ENCODE peak calls at places on chromosomes 7 and 10, in four cellular contexts. One of them, this sample, is unnamed.

GRCh38 chr7:99740573-99741437 is 5.8 kb upstream of the CYP3A7 start:
- DNase-seq in lung: no peak
- DNase-seq in GM12865: no peak
- DNase-seq in AG09309: peak; percentile 54
- DNase-seq in this sample: no peak

GRCh38 chr10:111990734-111991133 is 192.8 kb downstream of the GPAM start:
- DNase-seq in lung: no peak
- DNase-seq in GM12865: no peak
- DNase-seq in AG09309: no peak
- DNase-seq in this sample: no peak

GRCh38 chr7:95088536-95088935 is 181.1 kb downstream of the PPP1R9A start:
- DNase-seq in lung: no peak
- DNase-seq in GM12865: no peak
- DNase-seq in AG09309: no peak
- DNase-seq in this sample: no peak

GRCh38 chr7:132239422-132239994 is 336.8 kb downstream of the PLXNA4 start:
- DNase-seq in lung: no peak
- DNase-seq in GM12865: no peak
- DNase-seq in AG09309: no peak
- DNase-seq in this sample: no peak

GRCh38 chr10:90398551-90398950 is 459.3 kb downstream of the HTR7 start:
- DNase-seq in lung: no peak
- DNase-seq in GM12865: no peak
- DNase-seq in AG09309: no peak
- DNase-seq in this sample: no peak

GRCh38 chr7:147053761-147054160 is 937.2 kb downstream of the CNTNAP2 start:
- DNase-seq in lung: no peak
- DNase-seq in GM12865: no peak
- DNase-seq in AG09309: no peak
- DNase-seq in this sample: no peak

GRCh38 chr7:106190589-106191330 is 78.6 kb upstream of the SYPL1 start:
- DNase-seq in lung: no peak
- DNase-seq in GM12865: no peak
- DNase-seq in AG09309: no peak
- DNase-seq in this sample: no peak

GRCh38 chr10:102796407-102797176 is 40.6 kb downstream of the CYP17A1 start:
- DNase-seq in lung: peak; percentile 70
- DNase-seq in GM12865: peak; percentile 71
- DNase-seq in AG09309: no peak
- DNase-seq in this sample: peak; percentile 68

GRCh38 chr7:115574676-115575291 is 455.8 kb downstream of the TFEC start:
- DNase-seq in lung: no peak
- DNase-seq in GM12865: no peak
- DNase-seq in AG09309: no peak
- DNase-seq in this sample: no peak

GRCh38 chr7:43905209-43905946 is 1.0 kb downstream of the URGCP start:
- DNase-seq in lung: no peak
- DNase-seq in GM12865: no peak
- DNase-seq in AG09309: no peak
- DNase-seq in this sample: peak; percentile 37

GRCh38 chr10:12448729-12449391 is 99.5 kb downstream of the CAMK1D start:
- DNase-seq in lung: peak; percentile 46
- DNase-seq in GM12865: peak; percentile 84
- DNase-seq in AG09309: peak; percentile 71
- DNase-seq in this sample: no peak

GRCh38 chr7:47557986-47558670 is 23.8 kb downstream of the TNS3 start:
- DNase-seq in lung: no peak
- DNase-seq in GM12865: no peak
- DNase-seq in AG09309: no peak
- DNase-seq in this sample: no peak

GRCh38 chr10:132546567-132547420 is 9.2 kb downstream of the INPP5A start:
- DNase-seq in lung: no peak
- DNase-seq in GM12865: no peak
- DNase-seq in AG09309: no peak
- DNase-seq in this sample: peak; percentile 73

GRCh38 chr7:30502470-30503251 is 2.0 kb downstream of the GGCT start:
- DNase-seq in lung: no peak
- DNase-seq in GM12865: no peak
- DNase-seq in AG09309: no peak
- DNase-seq in this sample: no peak

DNA sequence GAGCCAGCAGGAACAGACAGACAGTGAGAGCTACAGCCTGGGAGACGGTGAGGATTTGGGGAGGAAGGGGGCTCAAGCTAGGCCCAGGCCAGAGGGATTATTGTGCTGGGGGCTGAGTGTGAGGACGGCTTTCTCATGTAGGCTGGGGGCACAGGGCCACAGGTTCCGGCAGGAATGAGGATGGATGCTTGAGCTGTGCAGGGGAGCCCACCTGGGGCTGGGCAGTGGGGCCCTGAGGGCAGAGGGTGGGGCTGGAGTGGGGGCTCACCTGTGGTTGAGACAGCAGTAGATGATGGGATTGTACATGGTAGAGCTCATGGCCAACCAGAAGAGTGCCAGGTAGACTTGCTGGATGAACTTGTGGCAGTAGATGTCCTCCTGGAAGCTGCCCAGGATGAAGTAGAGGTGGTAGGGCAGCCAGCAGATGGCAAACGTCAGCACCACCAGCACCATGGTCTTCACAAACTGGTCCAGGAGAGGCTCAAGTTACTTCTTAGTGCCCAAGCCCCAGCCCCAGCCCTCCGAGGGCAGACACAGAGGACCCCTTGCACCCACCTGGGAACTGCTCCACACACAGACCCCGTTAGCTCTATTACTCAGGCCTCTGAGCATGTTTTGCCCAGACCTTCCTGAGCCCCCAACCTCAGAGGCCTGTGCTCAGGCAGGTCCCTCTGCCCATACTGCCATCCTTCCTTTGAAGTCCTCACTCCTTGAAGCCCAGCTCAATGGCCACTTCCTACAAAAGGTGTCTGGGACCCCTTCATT is 9.7 kb downstream of the TACR2 start:
- DNase-seq in lung: no peak
- DNase-seq in GM12865: no peak
- DNase-seq in AG09309: no peak
- DNase-seq in this sample: no peak
- TF ChIP-seq CTCF in lung: no peak
- TF ChIP-seq CTCF in GM12865: no peak
- TF ChIP-seq CTCF in AG09309: no peak
- TF ChIP-seq CTCF in this sample: no peak

GRCh38 chr10:104328636-104328915 is 9.7 kb downstream of the ITPRIP start:
- DNase-seq in lung: no peak
- DNase-seq in GM12865: no peak
- DNase-seq in AG09309: no peak
- DNase-seq in this sample: no peak
- H3K4me3 ChIP-seq in lung: no peak overlapping the region
- H3K4me3 ChIP-seq in GM12865: no peak overlapping the region
- H3K4me3 ChIP-seq in AG09309: peak overlapping the region; percentile 26
- H3K4me3 ChIP-seq in this sample: no peak overlapping the region

DNA sequence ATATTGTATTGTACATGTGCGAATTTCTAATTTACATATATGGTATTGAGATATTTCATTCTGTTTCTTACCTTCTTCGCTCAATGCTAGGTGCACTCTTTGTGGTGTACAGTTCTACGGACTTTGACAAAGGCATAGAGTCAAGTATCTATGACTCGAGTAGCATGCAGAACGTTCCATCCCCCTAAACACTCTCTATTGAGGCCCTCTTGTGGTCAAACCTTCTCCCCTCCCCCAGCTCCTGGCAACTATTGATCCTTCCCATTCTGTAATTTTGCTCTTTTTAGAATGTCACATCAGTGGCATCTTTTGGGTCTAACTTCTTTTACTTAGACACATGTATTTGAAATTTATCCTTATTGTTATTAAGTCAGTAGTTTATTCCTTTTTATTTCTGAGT is 30.7 kb upstream of the GDF10 start:
- DNase-seq in lung: no peak
- DNase-seq in GM12865: no peak
- DNase-seq in AG09309: no peak
- DNase-seq in this sample: no peak
- TF ChIP-seq CTCF in lung: no peak
- TF ChIP-seq CTCF in GM12865: no peak
- TF ChIP-seq CTCF in AG09309: peak; percentile 16
- TF ChIP-seq CTCF in this sample: peak; percentile 33

DNA sequence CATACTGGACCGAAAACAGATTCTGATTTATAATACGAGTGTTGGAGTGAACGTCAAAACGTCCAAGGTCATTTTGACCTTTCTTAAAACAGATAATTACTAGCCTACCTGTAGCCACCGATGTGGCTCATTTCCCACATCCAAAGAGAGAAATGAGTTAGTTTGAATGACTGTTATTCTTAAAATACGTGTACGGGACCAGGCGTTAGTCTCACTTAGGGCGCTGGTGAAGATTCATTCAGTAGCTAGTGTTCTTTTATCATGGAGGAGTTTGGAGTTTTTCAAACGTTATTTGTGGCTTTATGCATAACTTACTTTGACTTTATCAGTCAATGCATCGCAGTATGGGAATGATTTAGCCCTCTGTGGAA is 1.4 kb downstream of the BICC1 start:
- DNase-seq in lung: no peak
- DNase-seq in GM12865: no peak
- DNase-seq in AG09309: no peak
- DNase-seq in this sample: no peak
- H3K4me3 ChIP-seq in lung: no peak overlapping the region
- H3K4me3 ChIP-seq in GM12865: no peak overlapping the region
- H3K4me3 ChIP-seq in AG09309: peak overlapping the region; percentile 94
- H3K4me3 ChIP-seq in this sample: peak overlapping the region; percentile 1

GRCh38 chr7:158733762-158734494 is 29.3 kb upstream of the NCAPG2 start:
- DNase-seq in lung: peak; percentile 17
- DNase-seq in GM12865: no peak
- DNase-seq in AG09309: no peak
- DNase-seq in this sample: no peak
- TF ChIP-seq CTCF in lung: no peak
- TF ChIP-seq CTCF in GM12865: no peak
- TF ChIP-seq CTCF in AG09309: no peak
- TF ChIP-seq CTCF in this sample: no peak

This sample was measured in body of pancreas.